ENCODE peak calls at places on chromosomes 12 and 14, in seven cellular contexts. One of them, this sample, is unnamed.

GRCh38 chr14:63840981-63841380 is 11.8 kb upstream of the SYNE2 start:
- DNase-seq in cardiac fibroblast: peak; percentile 9
- DNase-seq in fibroblast of lung: no peak
- DNase-seq in body of pancreas: no peak
- DNase-seq in HFFc6: no peak
- DNase-seq in mammary epithelial cell: no peak
- DNase-seq in Calu3: no peak
- DNase-seq in this sample: no peak

GRCh38 chr12:93015970-93016751 is 87.1 kb upstream of the EEA1 start:
- DNase-seq in body of pancreas: no peak
- DNase-seq in Calu3: peak; percentile 47
- DNase-seq in HFFc6: no peak
- DNase-seq in cardiac fibroblast: no peak
- DNase-seq in mammary epithelial cell: peak; percentile 32
- DNase-seq in fibroblast of lung: no peak
- DNase-seq in this sample: no peak

GRCh38 chr12:54195736-54196347 is 7.1 kb upstream of the SMUG1 start:
- DNase-seq in mammary epithelial cell: no peak
- DNase-seq in cardiac fibroblast: peak; percentile 65
- DNase-seq in HFFc6: peak; percentile 15
- DNase-seq in fibroblast of lung: peak; percentile 76
- DNase-seq in body of pancreas: no peak
- DNase-seq in Calu3: peak; percentile 39
- DNase-seq in this sample: no peak

GRCh38 chr14:88198441-88198840 is 124.6 kb downstream of the KCNK10 start:
- DNase-seq in fibroblast of lung: no peak
- DNase-seq in Calu3: no peak
- DNase-seq in HFFc6: no peak
- DNase-seq in mammary epithelial cell: no peak
- DNase-seq in cardiac fibroblast: no peak
- DNase-seq in body of pancreas: no peak
- DNase-seq in this sample: no peak

GRCh38 chr14:53845813-53846693 is 110.6 kb downstream of the BMP4 start:
- DNase-seq in Calu3: peak; percentile 50
- DNase-seq in mammary epithelial cell: no peak
- DNase-seq in cardiac fibroblast: peak; percentile 26
- DNase-seq in body of pancreas: no peak
- DNase-seq in HFFc6: no peak
- DNase-seq in fibroblast of lung: no peak
- DNase-seq in this sample: no peak

GRCh38 chr12:109946505-109946904 is 46.4 kb downstream of the TCHP start:
- DNase-seq in fibroblast of lung: peak; percentile 63
- DNase-seq in mammary epithelial cell: no peak
- DNase-seq in body of pancreas: peak; percentile 39
- DNase-seq in cardiac fibroblast: no peak
- DNase-seq in HFFc6: no peak
- DNase-seq in Calu3: no peak
- DNase-seq in this sample: no peak

GRCh38 chr14:92701826-92702225 is 46.6 kb downstream of the LGMN start:
- DNase-seq in mammary epithelial cell: no peak
- DNase-seq in cardiac fibroblast: no peak
- DNase-seq in HFFc6: no peak
- DNase-seq in Calu3: no peak
- DNase-seq in body of pancreas: no peak
- DNase-seq in fibroblast of lung: no peak
- DNase-seq in this sample: no peak

GRCh38 chr12:9872743-9873142 is 3.6 kb upstream of the CLEC2B start:
- DNase-seq in cardiac fibroblast: no peak
- DNase-seq in mammary epithelial cell: peak; percentile 84
- DNase-seq in body of pancreas: no peak
- DNase-seq in HFFc6: no peak
- DNase-seq in fibroblast of lung: no peak
- DNase-seq in Calu3: no peak
- DNase-seq in this sample: peak; percentile 24

GRCh38 chr14:22885975-22886374 is 3.0 kb downstream of the REM2 start:
- DNase-seq in HFFc6: no peak
- DNase-seq in cardiac fibroblast: no peak
- DNase-seq in body of pancreas: no peak
- DNase-seq in Calu3: no peak
- DNase-seq in mammary epithelial cell: no peak
- DNase-seq in fibroblast of lung: no peak
- DNase-seq in this sample: no peak

GRCh38 chr12:102528111-102528510 is 47.7 kb upstream of the IGF1 start:
- DNase-seq in fibroblast of lung: peak; percentile 36
- DNase-seq in mammary epithelial cell: no peak
- DNase-seq in HFFc6: peak; percentile 38
- DNase-seq in Calu3: no peak
- DNase-seq in cardiac fibroblast: peak; percentile 8
- DNase-seq in body of pancreas: no peak
- DNase-seq in this sample: no peak

GRCh38 chr14:54116972-54117371 is 160.3 kb upstream of the BMP4 start:
- DNase-seq in HFFc6: peak; percentile 78
- DNase-seq in mammary epithelial cell: peak; percentile 83
- DNase-seq in cardiac fibroblast: peak; percentile 71
- DNase-seq in fibroblast of lung: peak; percentile 85
- DNase-seq in body of pancreas: no peak
- DNase-seq in Calu3: no peak
- DNase-seq in this sample: no peak

GRCh38 chr12:4960030-4960429 is 50.3 kb downstream of the KCNA1 start:
- DNase-seq in mammary epithelial cell: no peak
- DNase-seq in HFFc6: no peak
- DNase-seq in cardiac fibroblast: no peak
- DNase-seq in Calu3: no peak
- DNase-seq in body of pancreas: no peak
- DNase-seq in fibroblast of lung: no peak
- DNase-seq in this sample: no peak

GRCh38 chr12:112855375-112855774 is 51.4 kb upstream of the OAS1 start:
- DNase-seq in fibroblast of lung: no peak
- DNase-seq in cardiac fibroblast: peak; percentile 13
- DNase-seq in Calu3: peak; percentile 41
- DNase-seq in HFFc6: no peak
- DNase-seq in body of pancreas: no peak
- DNase-seq in mammary epithelial cell: no peak
- DNase-seq in this sample: peak; percentile 29
- TF ChIP-seq CTCF in fibroblast of lung: no peak
- TF ChIP-seq CTCF in cardiac fibroblast: peak; percentile 28
- TF ChIP-seq CTCF in Calu3: no peak
- TF ChIP-seq CTCF in HFFc6: no peak
- TF ChIP-seq CTCF in body of pancreas: no peak
- TF ChIP-seq CTCF in mammary epithelial cell: peak; percentile 35
- TF ChIP-seq CTCF in this sample: no peak

GRCh38 chr14:101843665-101844064 is 82.2 kb downstream of the PPP2R5C start:
- DNase-seq in mammary epithelial cell: no peak
- DNase-seq in cardiac fibroblast: no peak
- DNase-seq in fibroblast of lung: no peak
- DNase-seq in Calu3: peak; percentile 9
- DNase-seq in HFFc6: no peak
- DNase-seq in body of pancreas: no peak
- DNase-seq in this sample: no peak
- TF ChIP-seq CTCF in mammary epithelial cell: peak; percentile 18
- TF ChIP-seq CTCF in cardiac fibroblast: peak; percentile 10
- TF ChIP-seq CTCF in fibroblast of lung: peak; percentile 45
- TF ChIP-seq CTCF in Calu3: no peak
- TF ChIP-seq CTCF in HFFc6: peak; percentile 49
- TF ChIP-seq CTCF in body of pancreas: no peak
- TF ChIP-seq CTCF in this sample: no peak

GRCh38 chr14:57008534-57008933 is 198.3 kb upstream of the OTX2 start:
- DNase-seq in Calu3: no peak
- DNase-seq in HFFc6: no peak
- DNase-seq in mammary epithelial cell: no peak
- DNase-seq in cardiac fibroblast: no peak
- DNase-seq in body of pancreas: no peak
- DNase-seq in fibroblast of lung: no peak
- DNase-seq in this sample: no peak

GRCh38 chr14:57013987-57014386 is 203.7 kb upstream of the OTX2 start:
- DNase-seq in HFFc6: no peak
- DNase-seq in fibroblast of lung: no peak
- DNase-seq in Calu3: no peak
- DNase-seq in body of pancreas: no peak
- DNase-seq in mammary epithelial cell: no peak
- DNase-seq in cardiac fibroblast: no peak
- DNase-seq in this sample: no peak

GRCh38 chr14:57009585-57010515 is 199.6 kb upstream of the OTX2 start:
- DNase-seq in HFFc6: no peak
- DNase-seq in cardiac fibroblast: no peak
- DNase-seq in fibroblast of lung: no peak
- DNase-seq in mammary epithelial cell: peak; percentile 3
- DNase-seq in body of pancreas: no peak
- DNase-seq in Calu3: no peak
- DNase-seq in this sample: no peak
- TF ChIP-seq CTCF in HFFc6: no peak
- TF ChIP-seq CTCF in cardiac fibroblast: no peak
- TF ChIP-seq CTCF in fibroblast of lung: no peak
- TF ChIP-seq CTCF in mammary epithelial cell: no peak
- TF ChIP-seq CTCF in body of pancreas: no peak
- TF ChIP-seq CTCF in Calu3: no peak
- TF ChIP-seq CTCF in this sample: no peak

GRCh38 chr12:49777800-49778748 is 36.7 kb downstream of the TMBIM6 start:
- DNase-seq in cardiac fibroblast: peak; percentile 41
- DNase-seq in Calu3: peak; percentile 84
- DNase-seq in body of pancreas: peak; percentile 79
- DNase-seq in HFFc6: no peak
- DNase-seq in mammary epithelial cell: peak; percentile 41
- DNase-seq in fibroblast of lung: peak; percentile 20
- DNase-seq in this sample: peak; percentile 72
- TF ChIP-seq CTCF in cardiac fibroblast: peak; percentile 99
- TF ChIP-seq CTCF in Calu3: peak; percentile 74
- TF ChIP-seq CTCF in body of pancreas: peak; percentile 69
- TF ChIP-seq CTCF in HFFc6: peak; percentile 83
- TF ChIP-seq CTCF in mammary epithelial cell: peak; percentile 88
- TF ChIP-seq CTCF in fibroblast of lung: peak; percentile 90
- TF ChIP-seq CTCF in this sample: peak; percentile 75

GRCh38 chr12:27523305-27523641 is 733 bp upstream of the PPFIBP1 start:
- DNase-seq in body of pancreas: no peak
- DNase-seq in HFFc6: peak; percentile 6
- DNase-seq in cardiac fibroblast: no peak
- DNase-seq in mammary epithelial cell: no peak
- DNase-seq in Calu3: no peak
- DNase-seq in fibroblast of lung: no peak
- DNase-seq in this sample: no peak

GRCh38 chr12:27524839-27525238 is 833 bp downstream of the PPFIBP1 start:
- DNase-seq in mammary epithelial cell: no peak
- DNase-seq in fibroblast of lung: no peak
- DNase-seq in cardiac fibroblast: peak; percentile 56
- DNase-seq in Calu3: no peak
- DNase-seq in body of pancreas: no peak
- DNase-seq in HFFc6: peak; percentile 35
- DNase-seq in this sample: peak; percentile 8

GRCh38 chr12:27524489-27524835 is 456 bp downstream of the PPFIBP1 start:
- DNase-seq in Calu3: no peak
- DNase-seq in cardiac fibroblast: no peak
- DNase-seq in HFFc6: no peak
- DNase-seq in fibroblast of lung: no peak
- DNase-seq in body of pancreas: no peak
- DNase-seq in mammary epithelial cell: no peak
- DNase-seq in this sample: no peak

GRCh38 chr12:27525373-27525772 is 1.4 kb downstream of the PPFIBP1 start:
- DNase-seq in Calu3: no peak
- DNase-seq in HFFc6: peak; percentile 59
- DNase-seq in cardiac fibroblast: peak; percentile 87
- DNase-seq in body of pancreas: no peak
- DNase-seq in fibroblast of lung: peak; percentile 85
- DNase-seq in mammary epithelial cell: peak; percentile 83
- DNase-seq in this sample: peak; percentile 66

DNA sequence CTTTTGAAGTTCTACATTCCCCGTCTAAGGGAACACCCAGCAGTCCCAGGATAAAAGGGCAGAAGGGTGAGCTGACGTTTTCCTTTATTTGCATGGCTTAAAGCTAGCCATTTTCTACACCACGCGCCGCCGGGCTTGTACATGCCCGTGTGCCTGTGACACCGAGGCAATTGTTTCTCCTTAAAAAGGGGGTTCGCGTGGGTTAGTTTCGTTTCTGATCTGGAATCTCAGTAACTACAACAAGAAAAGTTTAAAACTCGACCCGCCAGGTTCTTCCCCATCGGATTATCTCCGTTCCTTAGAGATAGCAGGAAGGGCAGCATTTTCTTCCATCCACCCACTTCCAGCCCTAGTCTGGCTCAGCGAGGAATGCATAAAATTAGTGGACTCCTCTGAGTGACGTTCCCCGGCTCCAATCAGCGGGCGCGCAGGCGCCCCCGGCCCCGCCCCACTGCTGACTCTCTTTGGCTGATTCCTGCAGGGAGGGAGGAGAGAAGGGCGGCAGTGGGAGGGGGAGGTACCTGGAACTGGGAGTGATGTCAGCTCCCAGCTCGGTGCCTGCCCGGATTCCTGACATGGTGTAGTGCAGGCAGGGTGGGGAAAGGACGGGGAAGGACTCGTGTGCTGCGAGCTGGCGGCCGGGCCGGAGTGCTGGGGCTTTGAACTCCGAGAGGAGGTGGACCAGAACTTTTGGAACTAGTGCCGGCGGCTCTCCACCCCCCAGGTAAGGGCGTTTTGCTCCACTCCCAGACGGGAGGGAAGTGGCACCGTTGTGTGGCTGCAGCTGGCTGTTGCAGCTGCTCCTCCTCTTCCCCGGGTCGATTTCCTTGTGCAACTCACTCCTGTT is at the start of gene PPFIBP1:
- DNase-seq in body of pancreas: peak; percentile 100
- DNase-seq in HFFc6: peak; percentile 99
- DNase-seq in Calu3: peak; percentile 95
- DNase-seq in cardiac fibroblast: peak; percentile 99
- DNase-seq in fibroblast of lung: peak; percentile 97
- DNase-seq in mammary epithelial cell: peak; percentile 99
- DNase-seq in this sample: peak; percentile 99
- TF ChIP-seq CTCF in body of pancreas: peak; percentile 17
- TF ChIP-seq CTCF in HFFc6: peak; percentile 39
- TF ChIP-seq CTCF in Calu3: no peak
- TF ChIP-seq CTCF in cardiac fibroblast: peak; percentile 49
- TF ChIP-seq CTCF in fibroblast of lung: peak; percentile 44
- TF ChIP-seq CTCF in mammary epithelial cell: peak; percentile 30
- TF ChIP-seq CTCF in this sample: no peak

GRCh38 chr12:107891967-107892366 is 117.5 kb downstream of the ASCL4 start:
- DNase-seq in fibroblast of lung: no peak
- DNase-seq in mammary epithelial cell: no peak
- DNase-seq in HFFc6: no peak
- DNase-seq in cardiac fibroblast: peak; percentile 12
- DNase-seq in Calu3: no peak
- DNase-seq in body of pancreas: no peak
- DNase-seq in this sample: no peak
- TF ChIP-seq CTCF in fibroblast of lung: peak; percentile 25
- TF ChIP-seq CTCF in mammary epithelial cell: peak; percentile 23
- TF ChIP-seq CTCF in HFFc6: peak; percentile 55
- TF ChIP-seq CTCF in cardiac fibroblast: peak; percentile 32
- TF ChIP-seq CTCF in Calu3: peak; percentile 17
- TF ChIP-seq CTCF in body of pancreas: no peak
- TF ChIP-seq CTCF in this sample: no peak

This sample was measured in RWPE1.